ENCODE peak calls at places on chromosomes 5 and 9, in five cellular contexts. C is transverse colon, J is SK-N-DZ, F is fibroblast of gingiva, O is coronary artery. A is an unnamed sample.
A peak's percentile ranks its signal among the peaks of the same experiment; 100 is the strongest.

GRCh38 chr9:135307314-135307713 is 172.3 kb upstream of the PPP1R26 start:
- DNase-seq in C (no peak), J (no peak), F (no peak), O (no peak), A (peak; percentile 64)

GRCh38 chr5:2102821-2103776 is 220.4 kb upstream of the IRX4 start:
- DNase-seq in C (no peak), J (no peak), F (no peak), O (no peak), A (no peak)

GRCh38 chr5:56279979-56280378 is 46.8 kb upstream of the ANKRD55 start:
- DNase-seq in C (no peak), J (no peak), F (peak; percentile 79), O (no peak), A (no peak)

GRCh38 chr5:137001026-137001569 is 498.0 kb downstream of the SPOCK1 start:
- DNase-seq in C (no peak), J (peak; percentile 3), F (no peak), O (no peak), A (no peak)

GRCh38 chr5:61860978-61861377 is 445.0 kb upstream of the KIF2A start:
- DNase-seq in C (no peak), J (no peak), F (no peak), O (no peak), A (no peak)

GRCh38 chr5:81506900-81507588 is 113.1 kb upstream of the ACOT12 start:
- DNase-seq in C (peak; percentile 48), J (peak; percentile 70), F (peak; percentile 89), O (peak; percentile 75), A (no peak)

GRCh38 chr5:181173027-181173419 is 25.6 kb downstream of the OR2V2 start:
- DNase-seq in C (no peak), J (no peak), F (no peak), O (no peak), A (no peak)

GRCh38 chr5:177539411-177539810 is 15.0 kb downstream of the FAM193B start:
- DNase-seq in C (no peak), J (no peak), F (peak; percentile 93), O (no peak), A (no peak)

GRCh38 chr9:21607576-21607975 is 125.5 kb upstream of the IFNE start:
- DNase-seq in C (no peak), J (no peak), F (no peak), O (no peak), A (no peak)

GRCh38 chr5:123786411-123786810 is 274.4 kb downstream of the CSNK1G3 start:
- DNase-seq in C (no peak), J (no peak), F (no peak), O (no peak), A (no peak)

GRCh38 chr9:79657891-79658290 is 86.1 kb downstream of the TLE4 start:
- DNase-seq in C (no peak), J (no peak), F (peak; percentile 26), O (no peak), A (no peak)

GRCh38 chr5:10374032-10374431 is 20.5 kb downstream of the MARCHF6 start:
- DNase-seq in C (no peak), J (no peak), F (no peak), O (no peak), A (no peak)

A was measured in osteocyte.